ENCODE peak calls at places on chromosomes 12 and 14, in seven cellular contexts. R, V, G, O, H, N and J are unnamed samples.

GRCh38 chr14:81710232-81710845 is 176.7 kb upstream of the SEL1L start:
- DNase-seq in G (peak; percentile 62), V (no peak), N (peak; percentile 3), R (peak; percentile 41), H (no peak), O (no peak), J (peak; percentile 65)

GRCh38 chr12:96263449-96263902 is 69.3 kb downstream of the ELK3 start:
- DNase-seq in H (no peak), O (no peak), V (no peak), N (no peak), R (peak; percentile 55), G (peak; percentile 45), J (no peak)

GRCh38 chr12:75482636-75483035 is 2.1 kb downstream of the GLIPR1 start:
- DNase-seq in N (no peak), R (peak; percentile 26), O (no peak), V (no peak), H (no peak), G (no peak), J (no peak)

GRCh38 chr12:50087995-50088394 is 2.9 kb downstream of the SMARCD1 start:
- DNase-seq in G (no peak), H (no peak), N (peak; percentile 57), O (no peak), R (peak; percentile 69), V (no peak), J (no peak)

GRCh38 chr14:75299064-75299463 is 20.4 kb downstream of the FOS start:
- DNase-seq in V (peak; percentile 43), N (peak; percentile 23), O (no peak), R (peak; percentile 96), G (peak; percentile 60), H (peak; percentile 83), J (no peak)

GRCh38 chr12:113130457-113131135 is 5.0 kb downstream of the RASAL1 start:
- DNase-seq in H (no peak), O (peak; percentile 88), N (no peak), R (no peak), V (peak; percentile 27), G (no peak), J (peak; percentile 93)

GRCh38 chr12:116456307-116456641 is 102.9 kb upstream of the MAP1LC3B2 start:
- DNase-seq in G (no peak), O (no peak), N (no peak), H (no peak), R (no peak), V (no peak), J (no peak)

GRCh38 chr12:104486943-104487819 is 30.4 kb downstream of the CHST11 start:
- DNase-seq in R (no peak), V (no peak), G (peak; percentile 24), O (no peak), H (no peak), N (no peak), J (no peak)

GRCh38 chr14:97179573-97179972 is 382.4 kb downstream of the VRK1 start:
- DNase-seq in N (peak; percentile 8), G (no peak), R (no peak), H (no peak), V (no peak), O (no peak), J (no peak)

GRCh38 chr12:64522316-64522715 is 70.4 kb downstream of the TBK1 start:
- DNase-seq in V (no peak), N (peak; percentile 56), O (no peak), H (no peak), G (no peak), R (peak; percentile 53), J (peak; percentile 48)

GRCh38 chr14:91008759-91009409 is 51.6 kb downstream of the RPS6KA5 start:
- DNase-seq in N (no peak), H (no peak), G (no peak), O (no peak), R (no peak), V (no peak), J (no peak)

GRCh38 chr12:21607701-21608100 is 3.1 kb upstream of the GYS2 start:
- DNase-seq in V (no peak), R (peak; percentile 59), H (no peak), G (peak; percentile 12), O (no peak), N (peak; percentile 16), J (no peak)

GRCh38 chr12:87812711-87813110 is 216.5 kb downstream of the C12orf50 start:
- DNase-seq in G (no peak), H (no peak), N (peak; percentile 73), V (no peak), R (no peak), O (no peak), J (no peak)
- H3K4me1 ChIP-seq in G (peaks cover 3% of the 10 kb centered on the region), H (no peaks in the 10 kb centered on the region), N (peaks cover 5% of the 10 kb centered on the region), V (no peaks in the 10 kb centered on the region), R (no peaks in the 10 kb centered on the region), O (no peaks in the 10 kb centered on the region), J (no peaks in the 10 kb centered on the region)

GRCh38 chr12:4271433-4272013 is 2.0 kb upstream of the CCND2 start:
- DNase-seq in V (no peak), H (no peak), N (no peak), G (no peak), R (no peak), O (no peak), J (peak; percentile 90)

GRCh38 chr12:4268549-4269181 is 4.9 kb upstream of the CCND2 start:
- DNase-seq in V (no peak), H (no peak), O (no peak), N (no peak), R (no peak), G (no peak), J (no peak)

GRCh38 chr12:4269279-4269991 is 4.1 kb upstream of the CCND2 start:
- DNase-seq in O (peak; percentile 90), N (peak; percentile 41), G (peak; percentile 92), V (no peak), R (peak; percentile 53), H (peak; percentile 91), J (peak; percentile 98)

GRCh38 chr12:4270670-4271432 is 2.7 kb upstream of the CCND2 start:
- DNase-seq in V (no peak), H (peak; percentile 61), O (peak; percentile 82), R (no peak), G (peak; percentile 59), N (no peak), J (peak; percentile 92)

DNA sequence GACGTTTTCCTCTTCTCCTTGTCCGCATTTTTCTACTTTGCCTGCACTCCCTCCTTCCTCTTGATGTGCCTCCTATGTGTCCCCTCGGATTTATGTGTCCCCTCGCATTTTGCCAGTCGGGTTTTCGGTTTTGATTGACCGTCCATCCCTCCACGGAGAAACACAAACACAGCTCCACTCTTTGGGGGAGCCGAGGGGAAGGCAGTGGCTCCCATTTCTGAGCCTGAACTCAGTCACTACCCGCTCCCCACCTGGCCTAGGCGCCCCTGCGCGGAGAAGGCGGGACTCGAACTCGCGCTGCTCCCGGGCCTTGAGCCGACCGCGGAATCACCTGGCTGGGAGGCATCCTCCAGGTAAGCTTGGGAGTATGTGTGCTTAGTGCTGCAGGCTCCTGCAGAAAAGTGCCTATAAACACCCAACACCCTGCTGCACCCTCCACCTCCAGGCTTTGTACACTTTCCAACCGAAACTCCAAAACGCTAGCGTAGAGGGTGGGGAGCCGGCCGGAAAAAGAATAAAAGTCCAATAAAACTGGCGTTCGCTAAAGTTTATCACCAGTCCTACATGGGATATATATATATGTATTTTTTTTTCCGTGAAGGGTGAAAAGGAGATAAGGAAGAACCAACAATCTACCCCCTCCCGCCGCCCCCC is 3.4 kb upstream of the CCND2 start:
- DNase-seq in G (no peak), H (no peak), R (no peak), N (no peak), V (no peak), O (peak; percentile 53), J (peak; percentile 87)
- H3K27me3 ChIP-seq in G (peaks cover 26% of the 10 kb centered on the region), H (no peaks in the 10 kb centered on the region), R (peaks cover 25% of the 10 kb centered on the region), N (peaks cover 79% of the 10 kb centered on the region), V (peaks cover 82% of the 10 kb centered on the region), O (no peaks in the 10 kb centered on the region), J (peaks cover 74% of the 10 kb centered on the region)

GRCh38 chr12:88202500-88202899 is 60.4 kb downstream of the TMTC3 start:
- DNase-seq in N (peak; percentile 4), G (no peak), H (no peak), O (no peak), R (no peak), V (no peak), J (no peak)
- H3K27ac ChIP-seq in N (no peak overlapping the region), G (no peak overlapping the region), H (no peak overlapping the region), O (no peak overlapping the region), R (no peak overlapping the region), V (no peak overlapping the region), J (no peak overlapping the region)

GRCh38 chr14:68677901-68678300 is 115.0 kb downstream of the ZFP36L1 start:
- DNase-seq in V (no peak), H (no peak), N (no peak), R (no peak), G (no peak), O (no peak), J (no peak)

GRCh38 chr14:68678471-68678870 is 114.4 kb downstream of the ZFP36L1 start:
- DNase-seq in O (no peak), R (no peak), G (no peak), V (no peak), H (no peak), N (no peak), J (no peak)

GRCh38 chr14:68676511-68676943 is 116.3 kb downstream of the ZFP36L1 start:
- DNase-seq in N (no peak), O (no peak), R (no peak), G (peak; percentile 50), V (peak; percentile 89), H (no peak), J (no peak)

GRCh38 chr14:68679301-68679700 is 113.6 kb downstream of the ZFP36L1 start:
- DNase-seq in R (no peak), H (no peak), N (no peak), G (no peak), V (no peak), O (no peak), J (no peak)

DNA sequence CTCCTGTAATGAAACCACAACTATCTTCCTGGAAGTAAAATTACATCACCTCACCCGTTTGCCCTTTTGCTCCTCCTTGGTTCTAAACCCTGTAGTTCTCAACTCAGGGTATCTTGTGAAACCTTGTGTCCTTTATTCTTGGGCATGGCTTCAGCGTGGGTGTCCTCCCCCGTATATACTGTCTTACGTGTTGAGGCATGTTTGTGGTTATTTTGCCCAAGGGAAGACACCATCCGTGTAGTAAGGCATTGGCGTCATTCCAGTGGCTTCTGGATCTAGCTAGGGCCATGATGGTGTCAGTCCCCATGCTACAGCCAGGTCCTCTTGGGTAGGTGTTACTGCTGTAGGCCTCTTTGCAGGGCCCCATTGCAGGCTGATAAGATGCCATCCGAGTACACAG is 115.4 kb downstream of the ZFP36L1 start:
- DNase-seq in G (no peak), R (no peak), N (no peak), V (no peak), O (no peak), H (no peak), J (no peak)
- H3K4me1 ChIP-seq in G (peaks cover 44% of the 10 kb centered on the region), R (peaks cover 22% of the 10 kb centered on the region), N (peaks cover 10% of the 10 kb centered on the region), V (peaks cover 50% of the 10 kb centered on the region), O (peaks cover 5% of the 10 kb centered on the region), H (peaks cover 7% of the 10 kb centered on the region), J (no peaks in the 10 kb centered on the region)

GRCh38 chr12:27970391-27970980 is 2.0 kb downstream of the PTHLH start:
- DNase-seq in O (peak; percentile 57), H (peak; percentile 18), R (peak; percentile 67), G (peak; percentile 47), V (no peak), N (peak; percentile 68), J (peak; percentile 85)
- H3K27me3 ChIP-seq in O (peaks cover 64% of the 10 kb centered on the region), H (no peaks in the 10 kb centered on the region), R (peaks cover 100% of the 10 kb centered on the region), G (peaks cover 87% of the 10 kb centered on the region), V (no peaks in the 10 kb centered on the region), N (peaks cover 20% of the 10 kb centered on the region), J (peaks cover 98% of the 10 kb centered on the region)